ENCODE peak calls at places on chromosomes 3 and 15, in seven cellular contexts. R is choroid plexus epithelial cell, D is heart left ventricle, Y is sciatic nerve, K is fibroblast of mammary gland, N is foreskin fibroblast, O is mammary epithelial cell. G is an unnamed sample.

GRCh38 chr15:61080209-61081027 is 148.7 kb downstream of the RORA start:
- DNase-seq in N (no peak), R (no peak), D (no peak), O (no peak), K (no peak), Y (no peak), G (no peak)

GRCh38 chr3:138408751-138409161 is 25.7 kb upstream of the ESYT3 start:
- DNase-seq in O (no peak), D (no peak), R (no peak), N (peak; percentile 36), K (peak; percentile 67), Y (no peak), G (no peak)

GRCh38 chr15:63462053-63462452 is 42.3 kb upstream of the USP3 start:
- DNase-seq in K (no peak), O (no peak), Y (no peak), N (peak; percentile 37), R (peak; percentile 63), D (no peak), G (peak; percentile 72)

GRCh38 chr3:189841474-189842205 is 210.5 kb downstream of the TP63 start:
- DNase-seq in R (peak; percentile 36), Y (no peak), N (peak; percentile 2), K (peak; percentile 65), O (peak; percentile 98), D (no peak), G (peak; percentile 37)

GRCh38 chr3:195752538-195753331 is 32.0 kb downstream of the MUC20 start:
- DNase-seq in N (no peak), O (no peak), R (no peak), Y (no peak), K (no peak), D (no peak), G (no peak)

GRCh38 chr3:117681619-117682018 is 972.0 kb downstream of the TUSC7 start:
- DNase-seq in R (peak; percentile 74), O (peak; percentile 0), Y (no peak), K (peak; percentile 86), N (peak; percentile 78), D (no peak), G (peak; percentile 73)

GRCh38 chr3:132549890-132550578 is 47.0 kb upstream of the ACKR4 start:
- DNase-seq in R (peak; percentile 87), Y (no peak), N (peak; percentile 80), D (no peak), K (peak; percentile 87), O (peak; percentile 80), G (peak; percentile 67)

GRCh38 chr15:50594311-50594710 is 47.8 kb upstream of the USP50 start:
- DNase-seq in D (no peak), K (no peak), O (no peak), N (no peak), R (no peak), Y (no peak), G (no peak)

GRCh38 chr3:56304069-56304468 is 164.2 kb downstream of the ERC2 start:
- DNase-seq in O (no peak), K (no peak), N (no peak), D (no peak), Y (no peak), R (no peak), G (peak; percentile 35)

G was measured in fibroblast of pulmonary artery.